ENCODE peak calls at places on chromosomes 7 and 10, in four cellular contexts. M, Z, P and U are unnamed samples.
A peak's percentile ranks its signal among the peaks of the same experiment; 100 is the strongest.

GRCh38 chr10:27911645-27912044 is 87.2 kb downstream of the ODAD2 start:
- DNase-seq in Z (peak; percentile 50), M (no peak), P (peak; percentile 70), U (no peak)

GRCh38 chr7:100465299-100465698 is 1.2 kb upstream of the SPACDR start:
- DNase-seq in Z (peak; percentile 47), P (no peak), M (no peak), U (no peak)

GRCh38 chr7:134694299-134694698 is 47.6 kb downstream of the BPGM start:
- DNase-seq in Z (no peak), P (peak; percentile 89), M (no peak), U (no peak)

GRCh38 chr7:13988011-13988410 is 1.5 kb downstream of the ETV1 start:
- DNase-seq in Z (peak; percentile 90), M (no peak), P (no peak), U (no peak)

GRCh38 chr10:125144693-125145623 is 15.4 kb downstream of the CTBP2 start:
- DNase-seq in P (peak; percentile 81), M (no peak), Z (peak; percentile 56), U (no peak)

GRCh38 chr10:13496164-13496563 is 32.6 kb downstream of the BEND7 start:
- DNase-seq in M (no peak), P (no peak), Z (no peak), U (no peak)

GRCh38 chr10:88960854-88961253 is 8.3 kb upstream of the ACTA2 start:
- DNase-seq in P (no peak), Z (no peak), M (no peak), U (no peak)

GRCh38 chr7:45117582-45117981 is 6.1 kb upstream of the TBRG4 start:
- DNase-seq in Z (no peak), P (no peak), M (no peak), U (no peak)

GRCh38 chr10:23871211-23871610 is 337.7 kb upstream of the KIAA1217 start:
- DNase-seq in P (peak; percentile 4), Z (no peak), M (no peak), U (peak; percentile 37)

GRCh38 chr10:131453772-131454634 is 142.5 kb upstream of the TCERG1L start:
- DNase-seq in P (peak; percentile 84), M (peak; percentile 89), Z (no peak), U (peak; percentile 60)

GRCh38 chr7:135449467-135449866 is 60.4 kb downstream of the CNOT4 start:
- DNase-seq in Z (no peak), M (no peak), P (no peak), U (no peak)

GRCh38 chr7:1555046-1555812 is 776 bp downstream of the TMEM184A start:
- DNase-seq in Z (peak; percentile 85), M (peak; percentile 78), P (peak; percentile 60), U (no peak)

GRCh38 chr10:110492069-110492782 is 5.5 kb upstream of the DUSP5 start:
- DNase-seq in Z (no peak), P (no peak), M (no peak), U (no peak)

GRCh38 chr7:2719007-2719406 is 31.0 kb downstream of the AMZ1 start:
- DNase-seq in Z (no peak), M (no peak), P (peak; percentile 78), U (peak; percentile 63)

GRCh38 chr10:30820282-30820991 is 190.9 kb upstream of the LYZL2 start:
- DNase-seq in Z (peak; percentile 96), P (no peak), M (no peak), U (no peak)

GRCh38 chr7:44107961-44108767 is 4.0 kb downstream of the AEBP1 start:
- DNase-seq in Z (no peak), P (no peak), M (no peak), U (no peak)

GRCh38 chr7:44104880-44105771 is 981 bp downstream of the AEBP1 start:
- DNase-seq in Z (peak; percentile 64), M (no peak), P (peak; percentile 49), U (no peak)

GRCh38 chr7:44105832-44106231 is 1.7 kb downstream of the AEBP1 start:
- DNase-seq in Z (no peak), M (no peak), P (no peak), U (no peak)

GRCh38 chr7:44107116-44107960 is 3.2 kb downstream of the AEBP1 start:
- DNase-seq in M (no peak), Z (no peak), P (no peak), U (no peak)

GRCh38 chr7:44106311-44107065 is 2.3 kb downstream of the AEBP1 start:
- DNase-seq in P (no peak), M (no peak), Z (no peak), U (no peak)
- H3K4me3 ChIP-seq in P (no peak overlapping the region), M (no peak overlapping the region), Z (peak overlapping the region; percentile 87), U (peak overlapping the region; percentile 92)

GRCh38 chr7:74302745-74303221 is 13.6 kb downstream of the CLIP2 start:
- DNase-seq in M (no peak), Z (no peak), P (no peak), U (no peak)

GRCh38 chr7:74304550-74304949 is 15.3 kb downstream of the CLIP2 start:
- DNase-seq in P (no peak), Z (no peak), M (no peak), U (no peak)

GRCh38 chr7:74307738-74308505 is 18.7 kb downstream of the CLIP2 start:
- DNase-seq in P (no peak), M (peak; percentile 77), Z (peak; percentile 12), U (no peak)

GRCh38 chr7:74305987-74306736 is 17.0 kb downstream of the CLIP2 start:
- DNase-seq in M (no peak), Z (no peak), P (peak; percentile 2), U (peak; percentile 30)

GRCh38 chr7:74306737-74307469 is 17.7 kb downstream of the CLIP2 start:
- DNase-seq in P (peak; percentile 40), M (peak; percentile 66), Z (peak; percentile 84), U (no peak)
- H3K4me3 ChIP-seq in P (no peak overlapping the region), M (no peak overlapping the region), Z (peak overlapping the region; percentile 14), U (no peak overlapping the region)

GRCh38 chr10:76111986-76112825 is 680.8 kb downstream of the LRMDA start:
- DNase-seq in M (no peak), P (peak; percentile 56), Z (no peak), U (no peak)
- H3K4me3 ChIP-seq in M (no peak overlapping the region), P (peak overlapping the region; percentile 43), Z (no peak overlapping the region), U (no peak overlapping the region)

GRCh38 chr7:28685291-28685659 is 272.9 kb downstream of the TRIL start:
- DNase-seq in M (no peak), Z (no peak), P (no peak), U (no peak)

GRCh38 chr7:28686418-28686800 is 271.7 kb downstream of the TRIL start:
- DNase-seq in Z (peak; percentile 88), M (no peak), P (peak; percentile 89), U (no peak)

GRCh38 chr7:28687631-28688030 is 270.5 kb downstream of the TRIL start:
- DNase-seq in M (no peak), Z (no peak), P (no peak), U (no peak)

GRCh38 chr7:28684729-28685211 is 272.5 kb downstream of the CREB5 start:
- DNase-seq in P (no peak), M (no peak), Z (no peak), U (no peak)

GRCh38 chr7:28685660-28686417 is 272.3 kb downstream of the TRIL start:
- DNase-seq in P (peak; percentile 77), Z (peak; percentile 98), M (peak; percentile 73), U (no peak)
- H3K4me3 ChIP-seq in P (peak overlapping the region; percentile 50), Z (peak overlapping the region; percentile 66), M (peak overlapping the region; percentile 24), U (no peak overlapping the region)

DNA sequence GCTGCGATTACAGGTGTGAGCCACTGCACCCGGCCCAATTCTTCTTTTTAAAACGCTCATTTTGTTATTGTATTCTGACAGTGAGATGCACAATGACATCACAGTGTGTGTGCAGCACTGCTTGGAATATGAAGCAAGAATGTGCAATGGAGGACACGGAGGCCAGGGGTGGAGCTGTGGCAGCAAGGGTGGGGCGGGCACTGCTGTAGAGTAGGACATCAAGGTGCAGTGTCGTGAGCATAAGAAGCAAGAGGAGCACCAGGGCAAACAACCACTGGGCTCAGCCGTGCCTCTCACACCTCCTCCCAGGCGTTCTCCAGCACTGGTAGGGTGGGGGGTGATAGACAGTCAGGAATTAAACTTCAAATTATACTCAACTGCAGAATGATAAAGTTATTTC is 26.8 kb upstream of the GRID1 start:
- DNase-seq in Z (no peak), P (no peak), M (no peak), U (no peak)
- H3K4me3 ChIP-seq in Z (no peak overlapping the region), P (no peak overlapping the region), M (no peak overlapping the region), U (no peak overlapping the region)

GRCh38 chr7:150962285-150962742 is 15.8 kb downstream of the KCNH2 start:
- DNase-seq in M (no peak), P (no peak), Z (no peak), U (no peak)
- H3K4me3 ChIP-seq in M (no peak overlapping the region), P (no peak overlapping the region), Z (no peak overlapping the region), U (peak overlapping the region; percentile 37)

GRCh38 chr10:48527691-48528212 is 77.1 kb downstream of the ARHGAP22 start:
- DNase-seq in P (no peak), Z (no peak), M (no peak), U (no peak)

GRCh38 chr10:48526846-48527505 is 77.9 kb downstream of the ARHGAP22 start:
- DNase-seq in Z (peak; percentile 59), M (no peak), P (no peak), U (no peak)

GRCh38 chr10:48525113-48525512 is 79.8 kb downstream of the ARHGAP22 start:
- DNase-seq in P (no peak), M (no peak), Z (no peak), U (no peak)

GRCh38 chr10:48526371-48526821 is 78.5 kb downstream of the ARHGAP22 start:
- DNase-seq in Z (peak; percentile 95), M (no peak), P (no peak), U (no peak)

DNA sequence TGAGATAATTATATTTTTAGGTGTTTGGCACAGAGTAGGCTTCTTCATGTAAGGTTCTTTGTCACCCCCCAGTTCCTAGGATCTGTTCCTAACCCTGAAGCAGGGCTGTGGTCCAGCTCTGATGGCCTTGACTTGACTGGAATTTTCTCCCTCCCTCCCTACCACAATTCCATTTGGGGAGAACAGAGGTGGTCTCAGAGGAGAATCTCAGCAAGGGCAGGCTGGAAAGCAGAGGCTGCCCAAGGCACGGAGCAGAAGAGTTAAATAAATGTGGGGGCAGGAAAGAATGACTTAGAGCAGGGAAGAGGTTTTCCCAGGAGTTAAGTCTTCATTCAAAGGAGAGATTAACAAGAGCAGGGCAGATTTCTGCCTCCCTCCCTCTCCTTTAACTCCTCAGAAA is 78.9 kb downstream of the ARHGAP22 start:
- DNase-seq in P (no peak), Z (no peak), M (no peak), U (no peak)
- H3K4me3 ChIP-seq in P (no peak overlapping the region), Z (peak overlapping the region; percentile 45), M (no peak overlapping the region), U (no peak overlapping the region)

GRCh38 chr10:18583575-18584270 is 67.7 kb downstream of the NSUN6 start:
- DNase-seq in M (no peak), P (no peak), Z (no peak), U (peak; percentile 37)
- H3K4me3 ChIP-seq in M (no peak overlapping the region), P (no peak overlapping the region), Z (no peak overlapping the region), U (no peak overlapping the region)